ENCODE peak calls at places on chromosomes 5 and 9, in six cellular contexts. J is prostate gland, M is transverse colon, G is stomach, L is GM23338, X is endothelial cell of umbilical vein. U is an unnamed sample.

GRCh38 chr9:79877943-79878612 is 306.3 kb downstream of the TLE4 start:
- DNase-seq in J (no peak), M (no peak), G (no peak), L (no peak), X (no peak), U (no peak)

GRCh38 chr9:19641046-19641445 is 147.8 kb downstream of the SLC24A2 start:
- DNase-seq in J (no peak), M (no peak), G (no peak), L (peak; percentile 52), X (no peak), U (no peak)

GRCh38 chr5:35133186-35133585 is 85.4 kb upstream of the AGXT2 start:
- DNase-seq in J (no peak), M (no peak), G (no peak), L (no peak), X (no peak), U (no peak)

GRCh38 chr5:91840412-91840811 is 457.3 kb upstream of the ARRDC3 start:
- DNase-seq in J (no peak), M (no peak), G (no peak), L (no peak), X (no peak), U (no peak)

GRCh38 chr9:93467462-93467861 is 14.1 kb upstream of the FAM120AOS start:
- DNase-seq in J (no peak), M (peak; percentile 63), G (peak; percentile 56), L (no peak), X (no peak), U (no peak)

GRCh38 chr5:68288756-68289134 is 73.2 kb downstream of the PIK3R1 start:
- DNase-seq in J (peak; percentile 50), M (no peak), G (no peak), L (peak; percentile 25), X (no peak), U (no peak)

GRCh38 chr5:15492545-15492944 is 7.4 kb upstream of the FBXL7 start:
- DNase-seq in J (no peak), M (no peak), G (no peak), L (peak; percentile 22), X (no peak), U (no peak)

GRCh38 chr9:4197548-4197947 is 102.3 kb downstream of the GLIS3 start:
- DNase-seq in J (no peak), M (no peak), G (no peak), L (peak; percentile 65), X (no peak), U (no peak)

GRCh38 chr5:32231241-32231640 is 57.1 kb upstream of the GOLPH3 start:
- DNase-seq in J (no peak), M (no peak), G (no peak), L (no peak), X (no peak), U (no peak)

DNA sequence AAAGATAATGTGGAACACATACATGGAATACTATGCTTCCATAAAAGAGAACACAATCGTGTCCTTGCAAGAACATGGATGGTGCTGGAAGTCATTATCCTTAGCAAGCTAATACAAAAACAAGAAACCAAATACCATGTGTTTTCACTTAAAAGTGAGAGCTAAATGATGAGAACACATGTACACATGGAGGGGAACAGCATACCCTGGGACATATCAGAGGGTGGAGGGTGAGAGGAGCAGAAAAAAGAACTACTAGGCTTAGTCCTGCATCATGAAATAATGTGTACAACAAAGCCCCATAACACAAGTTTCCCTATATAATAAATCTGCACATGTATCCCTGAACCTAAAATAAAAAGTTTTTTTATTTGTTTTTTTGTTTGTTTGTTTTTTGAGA is 855.5 kb upstream of the NUDT12 start:
- DNase-seq in J (no peak), M (no peak), G (no peak), L (no peak), X (no peak), U (no peak)
- TF ChIP-seq POLR2AphosphoS5 in J (no peak), M (no peak), G (no peak), L (no peak), X (no peak), U (no peak)

DNA sequence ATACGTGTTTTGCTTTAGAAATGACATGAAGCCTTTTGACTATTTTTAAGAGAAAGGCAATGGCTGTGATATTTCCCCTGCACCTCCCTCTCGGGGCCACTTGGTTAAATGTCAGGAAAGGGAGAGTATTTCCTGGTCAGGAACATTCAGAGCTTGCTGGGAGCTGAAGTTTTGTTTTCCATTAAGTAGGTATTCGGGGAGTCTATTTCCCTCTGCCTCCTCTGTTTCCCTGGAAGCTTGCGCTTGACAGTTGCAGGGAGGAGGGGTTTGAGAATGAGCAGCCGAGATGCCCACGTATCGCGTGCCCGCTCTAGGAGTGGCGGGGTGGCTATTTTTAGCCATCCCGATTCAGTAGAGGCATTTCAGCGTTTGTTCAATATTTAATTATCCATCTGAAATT is 6.7 kb downstream of the DAB2IP start:
- DNase-seq in J (no peak), M (no peak), G (peak; percentile 61), L (no peak), X (peak; percentile 58), U (no peak)
- TF ChIP-seq POLR2AphosphoS5 in J (peak; percentile 9), M (peak; percentile 23), G (peak; percentile 32), L (no peak), X (no peak), U (no peak)

DNA sequence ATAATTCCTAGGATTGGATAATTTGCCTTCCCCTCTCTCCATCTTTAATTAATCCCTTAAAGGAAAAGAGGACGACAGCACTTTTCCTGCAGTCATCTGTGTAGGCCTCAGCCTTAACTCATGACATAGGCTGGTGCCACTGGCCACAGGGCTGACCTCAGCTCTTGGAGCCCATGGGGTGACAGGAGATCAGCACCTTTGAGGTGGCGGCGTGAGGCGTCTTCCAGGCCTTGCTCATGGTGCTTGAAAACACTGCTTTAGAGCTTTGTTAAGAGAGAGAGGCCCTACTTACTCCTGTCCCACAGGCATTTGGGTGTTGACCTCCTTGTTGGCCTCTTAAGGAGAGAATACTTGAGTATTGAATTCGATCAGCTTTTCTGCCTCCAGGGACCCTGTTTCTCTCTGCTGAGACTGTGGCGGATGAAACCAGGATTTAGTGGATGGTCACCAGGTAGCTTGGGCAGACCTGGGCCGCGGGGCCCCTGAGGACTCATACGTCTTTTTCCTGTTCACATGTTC is 23.4 kb downstream of the TENT4A start:
- DNase-seq in J (no peak), M (no peak), G (no peak), L (no peak), X (no peak), U (no peak)
- TF ChIP-seq POLR2AphosphoS5 in J (no peak), M (no peak), G (no peak), L (no peak), X (no peak), U (no peak)

DNA sequence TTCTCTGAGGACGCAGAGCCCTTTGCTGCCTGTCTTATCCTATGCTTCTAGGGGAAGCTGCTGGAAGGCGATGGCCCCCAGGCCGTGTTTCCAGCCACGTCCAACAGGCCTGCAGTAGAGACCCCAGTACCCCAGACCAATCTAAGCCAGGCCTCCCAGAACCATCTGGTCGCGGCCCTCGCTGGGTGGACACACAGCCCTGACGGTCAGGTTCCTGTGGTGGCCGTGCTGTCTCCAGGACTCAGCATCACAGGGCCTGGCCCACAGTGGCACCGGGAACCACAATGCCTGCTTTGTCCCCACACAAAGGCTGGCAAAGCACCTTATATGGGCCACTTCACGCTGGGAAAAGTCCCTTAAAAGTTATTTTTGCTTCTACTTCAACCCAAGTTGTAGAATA is 44.5 kb downstream of the SEMA4D start:
- DNase-seq in J (no peak), M (no peak), G (no peak), L (no peak), X (no peak), U (no peak)
- TF ChIP-seq POLR2AphosphoS5 in J (no peak), M (no peak), G (no peak), L (no peak), X (no peak), U (no peak)

GRCh38 chr5:14316471-14316870 is 173.3 kb downstream of the TRIO start:
- DNase-seq in J (no peak), M (no peak), G (no peak), L (no peak), X (no peak), U (no peak)
- TF ChIP-seq POLR2AphosphoS5 in J (no peak), M (no peak), G (no peak), L (no peak), X (no peak), U (no peak)